ENCODE peak calls at places on chromosomes 6 and 20, in ten cellular contexts. One of them, this sample, is unnamed. For H3K4me1, the result is how much of the 10 kb centered on the place peaks cover.

GRCh38 chr6:167513763-167514162 is 188.9 kb downstream of the TTLL2 start:
- DNase-seq in neuronal stem cell: no peak
- DNase-seq in CD8-positive, alpha-beta T cell: no peak
- DNase-seq in GM23248: no peak
- DNase-seq in body of pancreas: no peak
- DNase-seq in sigmoid colon: no peak
- DNase-seq in stomach: no peak
- DNase-seq in ascending aorta: no peak
- DNase-seq in H9: no peak
- DNase-seq in cardiac muscle cell: no peak
- DNase-seq in this sample: no peak

GRCh38 chr6:12313311-12313991 is 23.3 kb downstream of the EDN1 start:
- DNase-seq in neuronal stem cell: no peak
- DNase-seq in CD8-positive, alpha-beta T cell: no peak
- DNase-seq in GM23248: peak
- DNase-seq in body of pancreas: no peak
- DNase-seq in sigmoid colon: no peak
- DNase-seq in stomach: no peak
- DNase-seq in ascending aorta: no peak
- DNase-seq in H9: no peak
- DNase-seq in cardiac muscle cell: peak
- DNase-seq in this sample: no peak

GRCh38 chr20:38203337-38204003 is 38.4 kb upstream of the TGM2 start:
- DNase-seq in neuronal stem cell: no peak
- DNase-seq in CD8-positive, alpha-beta T cell: no peak
- DNase-seq in GM23248: no peak
- DNase-seq in body of pancreas: no peak
- DNase-seq in sigmoid colon: peak
- DNase-seq in stomach: no peak
- DNase-seq in ascending aorta: no peak
- DNase-seq in H9: no peak
- DNase-seq in cardiac muscle cell: no peak
- DNase-seq in this sample: no peak

GRCh38 chr6:118876201-118876600 is 17.8 kb upstream of the ASF1A start:
- DNase-seq in neuronal stem cell: no peak
- DNase-seq in CD8-positive, alpha-beta T cell: no peak
- DNase-seq in GM23248: peak
- DNase-seq in body of pancreas: no peak
- DNase-seq in sigmoid colon: no peak
- DNase-seq in stomach: no peak
- DNase-seq in ascending aorta: no peak
- DNase-seq in H9: no peak
- DNase-seq in cardiac muscle cell: no peak
- DNase-seq in this sample: peak

GRCh38 chr20:13325033-13325432 is 104.0 kb downstream of the ISM1 start:
- DNase-seq in neuronal stem cell: peak
- DNase-seq in CD8-positive, alpha-beta T cell: no peak
- DNase-seq in GM23248: peak
- DNase-seq in body of pancreas: peak
- DNase-seq in sigmoid colon: no peak
- DNase-seq in stomach: no peak
- DNase-seq in ascending aorta: no peak
- DNase-seq in H9: peak
- DNase-seq in cardiac muscle cell: peak
- DNase-seq in this sample: peak

GRCh38 chr6:80077067-80077466 is 29.4 kb upstream of the BCKDHB start:
- DNase-seq in neuronal stem cell: no peak
- DNase-seq in CD8-positive, alpha-beta T cell: no peak
- DNase-seq in GM23248: no peak
- DNase-seq in body of pancreas: no peak
- DNase-seq in sigmoid colon: no peak
- DNase-seq in stomach: no peak
- DNase-seq in ascending aorta: no peak
- DNase-seq in H9: no peak
- DNase-seq in cardiac muscle cell: no peak
- DNase-seq in this sample: no peak

GRCh38 chr20:52601295-52601971 is 370.7 kb upstream of the TSHZ2 start:
- DNase-seq in neuronal stem cell: no peak
- DNase-seq in CD8-positive, alpha-beta T cell: no peak
- DNase-seq in GM23248: no peak
- DNase-seq in body of pancreas: no peak
- DNase-seq in sigmoid colon: no peak
- DNase-seq in stomach: no peak
- DNase-seq in ascending aorta: no peak
- DNase-seq in H9: no peak
- DNase-seq in cardiac muscle cell: no peak
- DNase-seq in this sample: no peak

GRCh38 chr6:22019877-22020276 is 277.0 kb downstream of the PRL start:
- DNase-seq in neuronal stem cell: no peak
- DNase-seq in CD8-positive, alpha-beta T cell: no peak
- DNase-seq in GM23248: no peak
- DNase-seq in body of pancreas: no peak
- DNase-seq in sigmoid colon: no peak
- DNase-seq in stomach: no peak
- DNase-seq in ascending aorta: no peak
- DNase-seq in H9: no peak
- DNase-seq in cardiac muscle cell: no peak
- DNase-seq in this sample: no peak

GRCh38 chr20:61419010-61419409 is 166.9 kb downstream of the CDH4 start:
- DNase-seq in neuronal stem cell: no peak
- DNase-seq in CD8-positive, alpha-beta T cell: no peak
- DNase-seq in GM23248: no peak
- DNase-seq in body of pancreas: no peak
- DNase-seq in sigmoid colon: no peak
- DNase-seq in stomach: no peak
- DNase-seq in ascending aorta: no peak
- DNase-seq in H9: no peak
- DNase-seq in cardiac muscle cell: no peak
- DNase-seq in this sample: no peak

GRCh38 chr6:29632789-29633531 is at the start of gene GABBR1:
- DNase-seq in neuronal stem cell: peak
- DNase-seq in CD8-positive, alpha-beta T cell: peak
- DNase-seq in GM23248: peak
- DNase-seq in body of pancreas: peak
- DNase-seq in sigmoid colon: peak
- DNase-seq in stomach: peak
- DNase-seq in ascending aorta: peak
- DNase-seq in H9: peak
- DNase-seq in cardiac muscle cell: peak
- DNase-seq in this sample: peak

GRCh38 chr20:13262701-13263335 is 41.7 kb downstream of the ISM1 start:
- DNase-seq in neuronal stem cell: no peak
- DNase-seq in CD8-positive, alpha-beta T cell: no peak
- DNase-seq in GM23248: no peak
- DNase-seq in body of pancreas: no peak
- DNase-seq in sigmoid colon: no peak
- DNase-seq in stomach: no peak
- DNase-seq in ascending aorta: no peak
- DNase-seq in H9: no peak
- DNase-seq in cardiac muscle cell: no peak
- DNase-seq in this sample: no peak

GRCh38 chr20:32896521-32897280 is 38.0 kb downstream of the EFCAB8 start:
- DNase-seq in neuronal stem cell: no peak
- DNase-seq in CD8-positive, alpha-beta T cell: no peak
- DNase-seq in GM23248: no peak
- DNase-seq in body of pancreas: no peak
- DNase-seq in sigmoid colon: no peak
- DNase-seq in stomach: no peak
- DNase-seq in ascending aorta: no peak
- DNase-seq in H9: no peak
- DNase-seq in cardiac muscle cell: no peak
- DNase-seq in this sample: no peak

GRCh38 chr6:6837541-6838080 is 249.1 kb downstream of the LY86 start:
- DNase-seq in neuronal stem cell: no peak
- DNase-seq in CD8-positive, alpha-beta T cell: no peak
- DNase-seq in GM23248: no peak
- DNase-seq in body of pancreas: no peak
- DNase-seq in sigmoid colon: no peak
- DNase-seq in stomach: no peak
- DNase-seq in ascending aorta: no peak
- DNase-seq in H9: no peak
- DNase-seq in cardiac muscle cell: no peak
- DNase-seq in this sample: no peak

GRCh38 chr6:131729550-131729949 is 18.7 kb upstream of the CTAGE9 start:
- DNase-seq in neuronal stem cell: no peak
- DNase-seq in CD8-positive, alpha-beta T cell: no peak
- DNase-seq in GM23248: no peak
- DNase-seq in body of pancreas: no peak
- DNase-seq in sigmoid colon: no peak
- DNase-seq in stomach: no peak
- DNase-seq in ascending aorta: no peak
- DNase-seq in H9: no peak
- DNase-seq in cardiac muscle cell: no peak
- DNase-seq in this sample: no peak

GRCh38 chr6:150236544-150236943 is 93.7 kb downstream of the PPP1R14C start:
- DNase-seq in neuronal stem cell: no peak
- DNase-seq in CD8-positive, alpha-beta T cell: no peak
- DNase-seq in GM23248: no peak
- DNase-seq in body of pancreas: peak
- DNase-seq in sigmoid colon: no peak
- DNase-seq in stomach: no peak
- DNase-seq in ascending aorta: no peak
- DNase-seq in H9: no peak
- DNase-seq in cardiac muscle cell: no peak
- DNase-seq in this sample: no peak

GRCh38 chr20:60473240-60473639 is 515.0 kb downstream of the CDH26 start:
- DNase-seq in neuronal stem cell: no peak
- DNase-seq in CD8-positive, alpha-beta T cell: no peak
- DNase-seq in GM23248: no peak
- DNase-seq in body of pancreas: no peak
- DNase-seq in sigmoid colon: no peak
- DNase-seq in stomach: no peak
- DNase-seq in ascending aorta: no peak
- DNase-seq in H9: no peak
- DNase-seq in cardiac muscle cell: no peak
- DNase-seq in this sample: no peak

GRCh38 chr6:110039996-110040383 is 61.9 kb downstream of the GPR6 start:
- DNase-seq in neuronal stem cell: no peak
- DNase-seq in CD8-positive, alpha-beta T cell: peak
- DNase-seq in GM23248: peak
- DNase-seq in body of pancreas: peak
- DNase-seq in sigmoid colon: no peak
- DNase-seq in stomach: peak
- DNase-seq in ascending aorta: no peak
- DNase-seq in H9: peak
- DNase-seq in cardiac muscle cell: peak
- DNase-seq in this sample: peak

GRCh38 chr20:44805335-44805734 is 5.0 kb downstream of the RIMS4 start:
- DNase-seq in neuronal stem cell: no peak
- DNase-seq in CD8-positive, alpha-beta T cell: no peak
- DNase-seq in GM23248: no peak
- DNase-seq in body of pancreas: no peak
- DNase-seq in sigmoid colon: no peak
- DNase-seq in stomach: no peak
- DNase-seq in ascending aorta: no peak
- DNase-seq in H9: no peak
- DNase-seq in cardiac muscle cell: no peak
- DNase-seq in this sample: no peak
- H3K4me1 ChIP-seq in neuronal stem cell: under half
- H3K4me1 ChIP-seq in CD8-positive, alpha-beta T cell: under half
- H3K4me1 ChIP-seq in GM23248: under half
- H3K4me1 ChIP-seq in body of pancreas: under half
- H3K4me1 ChIP-seq in sigmoid colon: under half
- H3K4me1 ChIP-seq in stomach: under half
- H3K4me1 ChIP-seq in ascending aorta: under half
- H3K4me1 ChIP-seq in H9: under half
- H3K4me1 ChIP-seq in cardiac muscle cell: under half
- H3K4me1 ChIP-seq in this sample: under half

DNA sequence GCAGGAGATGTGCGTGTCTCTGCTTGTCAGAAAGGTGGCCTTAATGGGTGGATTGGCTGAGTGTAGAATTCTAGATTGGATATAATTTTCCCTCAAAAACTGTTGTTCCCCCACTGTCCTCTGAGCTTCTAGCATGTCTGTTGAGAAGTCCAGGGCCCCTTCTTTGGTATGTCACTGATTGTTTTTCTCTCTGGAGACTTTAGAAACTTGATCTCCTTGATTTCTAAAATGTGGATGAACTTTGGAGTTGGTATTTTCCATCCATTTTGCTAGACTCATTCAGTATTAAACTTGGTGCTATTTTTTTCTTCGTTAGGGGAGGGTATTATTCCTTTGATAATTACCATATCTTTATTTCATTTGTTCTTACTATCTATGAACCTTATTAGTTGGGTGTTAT is 68.3 kb downstream of the ARID1B start:
- DNase-seq in neuronal stem cell: no peak
- DNase-seq in CD8-positive, alpha-beta T cell: no peak
- DNase-seq in GM23248: no peak
- DNase-seq in body of pancreas: no peak
- DNase-seq in sigmoid colon: no peak
- DNase-seq in stomach: no peak
- DNase-seq in ascending aorta: no peak
- DNase-seq in H9: no peak
- DNase-seq in cardiac muscle cell: no peak
- DNase-seq in this sample: peak
- H3K4me1 ChIP-seq in neuronal stem cell: under half
- H3K4me1 ChIP-seq in CD8-positive, alpha-beta T cell: under half
- H3K4me1 ChIP-seq in GM23248: under half
- H3K4me1 ChIP-seq in body of pancreas: under half
- H3K4me1 ChIP-seq in sigmoid colon: half or more
- H3K4me1 ChIP-seq in stomach: half or more
- H3K4me1 ChIP-seq in ascending aorta: half or more
- H3K4me1 ChIP-seq in H9: under half
- H3K4me1 ChIP-seq in cardiac muscle cell: under half
- H3K4me1 ChIP-seq in this sample: under half

DNA sequence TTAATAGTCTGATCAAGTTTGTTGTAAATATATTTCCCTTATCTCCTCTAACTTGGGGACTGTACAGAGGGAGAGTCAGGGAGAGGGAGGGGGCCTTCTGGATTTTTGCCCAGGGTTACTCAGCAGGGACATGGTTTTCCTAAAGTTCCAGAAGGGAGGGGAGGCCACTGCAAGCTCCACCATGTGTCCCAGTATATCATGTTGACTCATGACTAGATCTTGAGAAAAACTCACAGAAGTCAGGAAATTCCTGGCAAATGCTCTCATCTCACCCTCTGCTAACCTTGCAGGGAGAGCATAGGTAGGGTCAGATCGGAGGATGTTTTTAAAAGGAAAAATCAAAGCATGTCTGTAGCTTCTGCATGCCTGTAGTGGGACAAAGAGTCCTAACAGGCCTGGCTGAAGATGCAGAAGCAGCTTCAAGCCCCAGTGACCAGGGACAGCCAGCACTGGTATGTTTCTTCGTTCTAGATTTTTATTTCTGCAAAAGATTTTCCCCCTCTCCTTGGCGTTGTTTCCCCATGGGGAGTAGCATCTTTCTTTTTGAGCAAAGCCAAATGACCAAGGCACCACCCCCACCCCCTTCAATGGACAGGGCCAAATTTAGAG is 272.9 kb upstream of the SUPT3H start:
- DNase-seq in neuronal stem cell: no peak
- DNase-seq in CD8-positive, alpha-beta T cell: no peak
- DNase-seq in GM23248: peak
- DNase-seq in body of pancreas: no peak
- DNase-seq in sigmoid colon: no peak
- DNase-seq in stomach: no peak
- DNase-seq in ascending aorta: no peak
- DNase-seq in H9: no peak
- DNase-seq in cardiac muscle cell: no peak
- DNase-seq in this sample: peak
- H3K4me1 ChIP-seq in neuronal stem cell: under half
- H3K4me1 ChIP-seq in CD8-positive, alpha-beta T cell: under half
- H3K4me1 ChIP-seq in GM23248: half or more
- H3K4me1 ChIP-seq in body of pancreas: under half
- H3K4me1 ChIP-seq in sigmoid colon: under half
- H3K4me1 ChIP-seq in stomach: under half
- H3K4me1 ChIP-seq in ascending aorta: under half
- H3K4me1 ChIP-seq in H9: under half
- H3K4me1 ChIP-seq in cardiac muscle cell: under half
- H3K4me1 ChIP-seq in this sample: under half

GRCh38 chr6:16301511-16301910 is 63.1 kb downstream of the GMPR start:
- DNase-seq in neuronal stem cell: no peak
- DNase-seq in CD8-positive, alpha-beta T cell: no peak
- DNase-seq in GM23248: no peak
- DNase-seq in body of pancreas: no peak
- DNase-seq in sigmoid colon: no peak
- DNase-seq in stomach: no peak
- DNase-seq in ascending aorta: no peak
- DNase-seq in H9: no peak
- DNase-seq in cardiac muscle cell: no peak
- DNase-seq in this sample: no peak
- H3K4me1 ChIP-seq in neuronal stem cell: under half
- H3K4me1 ChIP-seq in CD8-positive, alpha-beta T cell: under half
- H3K4me1 ChIP-seq in GM23248: under half
- H3K4me1 ChIP-seq in body of pancreas: under half
- H3K4me1 ChIP-seq in sigmoid colon: under half
- H3K4me1 ChIP-seq in stomach: under half
- H3K4me1 ChIP-seq in ascending aorta: under half
- H3K4me1 ChIP-seq in H9: under half
- H3K4me1 ChIP-seq in cardiac muscle cell: under half
- H3K4me1 ChIP-seq in this sample: under half